ENCODE peak calls at places on chromosomes 11 and 22, in six cellular contexts. V is NCI-H1105, T is ELF-1, J is cardiac muscle cell, I is NCI-H1417, W is HFF-Myc. B is an unnamed sample.

GRCh38 chr11:121767433-121767832 is 314.7 kb upstream of the SORL1-AS1 start:
- DNase-seq in T (no peak), W (no peak), J (peak), I (no peak), V (no peak), B (no peak)

GRCh38 chr11:2529173-2529572 is 84.4 kb downstream of the KCNQ1 start:
- DNase-seq in J (no peak), V (no peak), I (no peak), T (no peak), W (no peak), B (no peak)

GRCh38 chr22:30813936-30814335 is 119.3 kb downstream of the OSBP2 start:
- DNase-seq in W (no peak), V (no peak), J (no peak), I (no peak), T (no peak), B (no peak)

GRCh38 chr22:36968249-36968964 is 50.8 kb downstream of the TST start:
- DNase-seq in W (no peak), T (no peak), I (no peak), J (no peak), V (no peak), B (no peak)

GRCh38 chr11:118689503-118689851 is 10.0 kb upstream of the TREH start:
- DNase-seq in W (no peak), J (no peak), V (no peak), I (no peak), T (no peak), B (peak)

GRCh38 chr11:94201004-94201465 is 72.4 kb downstream of the PANX1 start:
- DNase-seq in T (no peak), J (no peak), V (no peak), W (peak), I (no peak), B (no peak)

GRCh38 chr11:73916435-73916834 is 34.4 kb upstream of the DNAJB13 start:
- DNase-seq in I (no peak), J (no peak), V (no peak), W (peak), T (no peak), B (no peak)

GRCh38 chr11:6568191-6568918 is 35.1 kb downstream of the RRP8 start:
- DNase-seq in V (peak), T (peak), J (peak), I (peak), W (peak), B (peak)

GRCh38 chr22:29871684-29872083 is 11.3 kb upstream of the MTMR3 start:
- DNase-seq in J (no peak), V (no peak), I (peak), W (no peak), T (peak), B (no peak)

GRCh38 chr11:127452533-127452932 is 452.0 kb upstream of the KIRREL3 start:
- DNase-seq in V (no peak), I (no peak), W (no peak), T (no peak), J (no peak), B (no peak)

GRCh38 chr22:47071078-47071811 is 308.8 kb downstream of the TBC1D22A start:
- DNase-seq in I (no peak), W (no peak), J (no peak), T (peak), V (no peak), B (peak)

B was measured in endothelial cell of umbilical vein.